ENCODE peak calls at places on chromosome 12, in nine cellular contexts. Q, O, K, V, T, X, Z, C and S are unnamed samples.

GRCh38 chr12:89882051-89882450 is 173.4 kb upstream of the ATP2B1 start:
- DNase-seq in O (no peak), T (no peak), Q (no peak), V (no peak), K (no peak), C (no peak), X (no peak), Z (peak; percentile 50), S (no peak)

GRCh38 chr12:12745576-12746211 is 28.5 kb downstream of the CDKN1B start:
- DNase-seq in V (no peak), Q (no peak), X (no peak), O (no peak), C (no peak), Z (peak; percentile 45), T (no peak), K (no peak), S (no peak)

GRCh38 chr12:47829584-47829983 is 9.9 kb upstream of the HDAC7 start:
- DNase-seq in K (no peak), C (no peak), T (no peak), V (no peak), Z (no peak), X (no peak), O (no peak), Q (no peak), S (no peak)

GRCh38 chr12:105409881-105410471 is 79.5 kb downstream of the C12orf75 start:
- DNase-seq in Q (peak; percentile 48), V (no peak), O (no peak), T (peak; percentile 73), X (no peak), Z (peak; percentile 36), K (peak; percentile 26), C (no peak), S (peak; percentile 62)

GRCh38 chr12:65318186-65318685 is 39.8 kb downstream of the MSRB3 start:
- DNase-seq in C (no peak), V (no peak), Q (no peak), Z (no peak), O (no peak), X (no peak), K (no peak), T (peak; percentile 26), S (no peak)

GRCh38 chr12:65232490-65233077 is 45.9 kb upstream of the MSRB3 start:
- DNase-seq in Q (no peak), O (no peak), V (no peak), K (no peak), X (no peak), C (no peak), Z (peak; percentile 15), T (peak; percentile 52), S (no peak)

GRCh38 chr12:6691473-6691872 is 2.3 kb upstream of the ZNF384 start:
- DNase-seq in V (no peak), T (no peak), X (no peak), Z (peak; percentile 37), C (no peak), O (no peak), K (no peak), Q (no peak), S (no peak)

GRCh38 chr12:58914457-58914856 is 5.8 kb downstream of the LRIG3 start:
- DNase-seq in C (no peak), O (no peak), Q (no peak), X (no peak), T (no peak), Z (no peak), V (no peak), K (no peak), S (no peak)

GRCh38 chr12:520119-520518 is 60.4 kb downstream of the B4GALNT3 start:
- DNase-seq in K (no peak), C (no peak), X (no peak), O (no peak), Z (no peak), V (no peak), T (no peak), Q (no peak), S (no peak)

GRCh38 chr12:131699434-131699833 is 11.5 kb upstream of the SFSWAP start:
- DNase-seq in K (no peak), C (no peak), Z (no peak), Q (no peak), O (no peak), V (no peak), T (no peak), X (no peak), S (no peak)

GRCh38 chr12:24903305-24904088 is 45.4 kb downstream of the BCAT1 start:
- DNase-seq in C (no peak), O (no peak), X (no peak), K (no peak), V (no peak), Q (no peak), Z (no peak), T (no peak), S (no peak)

GRCh38 chr12:115507951-115508722 is 769.4 kb downstream of the MED13L start:
- DNase-seq in X (no peak), V (no peak), C (peak; percentile 84), K (no peak), Q (no peak), Z (no peak), T (no peak), O (peak; percentile 97), S (no peak)

GRCh38 chr12:96051756-96052155 is 16.4 kb upstream of the LTA4H start:
- DNase-seq in Q (no peak), V (no peak), O (no peak), C (no peak), Z (no peak), K (no peak), X (no peak), T (no peak), S (no peak)

GRCh38 chr12:65825573-65826512 is 1.6 kb downstream of the HMGA2 start:
- DNase-seq in Q (no peak), Z (peak; percentile 53), C (peak; percentile 67), T (peak; percentile 71), K (peak; percentile 45), V (peak; percentile 69), O (peak; percentile 58), X (no peak), S (no peak)

GRCh38 chr12:122162976-122163375 is 11.0 kb downstream of the IL31 start:
- DNase-seq in O (no peak), Q (no peak), K (no peak), X (no peak), T (no peak), Z (no peak), V (no peak), C (no peak), S (no peak)

GRCh38 chr12:104243971-104244370 is 28.4 kb downstream of the TXNRD1 start:
- DNase-seq in X (no peak), C (no peak), Q (no peak), V (no peak), O (no peak), K (no peak), T (no peak), Z (no peak), S (no peak)

GRCh38 chr12:28083816-28084678 is 106.2 kb upstream of the CCDC91 start:
- DNase-seq in X (no peak), Z (no peak), T (no peak), O (no peak), Q (peak; percentile 43), V (no peak), C (no peak), K (no peak), S (no peak)

GRCh38 chr12:109944561-109944960 is 44.5 kb downstream of the TCHP start:
- DNase-seq in V (no peak), X (no peak), Z (no peak), O (no peak), Q (no peak), T (no peak), K (no peak), C (no peak), S (no peak)
- TF ChIP-seq CTCF in V (no peak), X (no peak), Z (no peak), O (no peak), Q (no peak), T (no peak), K (no peak), C (no peak), S (no peak)

GRCh38 chr12:107522692-107523477 is 162.7 kb upstream of the PWP1 start:
- DNase-seq in V (no peak), Q (no peak), T (peak; percentile 15), X (no peak), O (peak; percentile 72), C (peak; percentile 65), Z (no peak), K (no peak), S (no peak)
- TF ChIP-seq CTCF in V (no peak), Q (no peak), T (peak; percentile 42), X (peak; percentile 46), O (peak; percentile 76), C (peak; percentile 48), Z (no peak), K (no peak), S (no peak)

DNA sequence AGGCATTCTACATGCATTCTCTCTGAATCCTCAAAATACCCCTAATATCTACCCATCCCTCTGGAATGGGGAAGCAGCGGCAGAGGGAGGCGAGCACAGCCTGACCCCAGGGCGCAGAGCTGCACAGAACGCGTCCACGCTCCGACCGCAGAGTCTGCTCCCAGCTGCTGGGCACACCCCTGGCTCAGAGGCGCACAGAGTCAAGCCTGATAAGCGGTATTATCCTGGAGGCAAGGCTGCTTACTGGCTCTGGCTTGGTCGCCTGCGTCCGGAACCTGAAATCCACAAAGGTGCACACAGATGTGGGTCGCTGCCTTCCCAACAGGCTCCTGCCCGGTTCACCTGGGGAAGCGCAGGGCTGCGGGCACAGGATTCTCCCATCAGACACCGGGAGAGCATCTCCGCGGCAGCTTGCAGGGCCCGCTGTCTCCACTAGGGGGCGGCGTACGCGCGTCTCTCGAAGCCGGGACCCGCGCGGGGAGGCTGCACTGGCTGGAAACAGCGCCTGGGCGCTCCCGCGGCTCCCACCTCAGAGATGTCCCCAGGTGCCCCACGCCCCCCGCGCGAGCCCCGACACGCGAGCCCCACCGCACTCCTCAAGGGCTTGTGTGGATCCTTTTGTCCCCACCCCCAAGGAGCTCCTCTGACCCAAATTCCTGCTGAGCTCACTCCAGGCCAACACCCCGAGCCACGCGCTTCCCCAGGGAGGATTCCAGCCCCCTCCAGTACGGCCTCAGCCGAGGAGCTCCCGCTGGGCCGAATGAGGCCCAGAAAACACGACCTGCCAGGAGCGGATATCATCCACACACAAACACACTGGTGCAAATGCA is 120.1 kb upstream of the FZD10 start:
- DNase-seq in T (no peak), O (peak; percentile 88), Z (no peak), Q (no peak), X (no peak), C (peak; percentile 68), V (no peak), K (no peak), S (no peak)
- TF ChIP-seq CTCF in T (peak; percentile 55), O (peak; percentile 98), Z (no peak), Q (peak; percentile 45), X (peak; percentile 43), C (peak; percentile 75), V (peak; percentile 69), K (peak; percentile 64), S (peak; percentile 38)

GRCh38 chr12:81639196-81639595 is 120.0 kb downstream of the PPFIA2 start:
- DNase-seq in X (no peak), C (no peak), Z (peak; percentile 63), T (no peak), V (no peak), O (no peak), Q (no peak), K (no peak), S (no peak)

DNA sequence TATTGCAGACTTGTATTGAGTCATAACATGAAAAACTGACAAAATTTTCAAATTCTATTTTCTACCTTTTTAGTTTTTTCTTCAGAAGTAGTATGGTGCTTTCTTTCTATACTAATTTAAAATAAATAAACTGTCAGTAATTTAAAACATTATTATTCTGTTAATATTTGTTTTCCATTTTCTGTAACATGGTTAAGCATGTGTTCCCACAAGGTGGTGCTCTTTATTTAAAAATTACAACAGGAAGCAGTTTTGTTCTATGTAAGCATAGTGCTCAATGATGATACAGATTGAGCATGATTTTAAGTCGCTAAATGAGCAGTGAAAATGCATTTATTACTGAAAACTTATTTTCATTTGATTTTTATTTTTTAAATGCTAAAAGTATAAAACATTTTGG is 114.6 kb downstream of the PPFIA2 start:
- DNase-seq in C (no peak), Z (peak; percentile 42), K (no peak), O (no peak), X (no peak), T (peak; percentile 65), Q (no peak), V (no peak), S (no peak)
- TF ChIP-seq CTCF in C (no peak), Z (peak; percentile 51), K (peak; percentile 48), O (peak; percentile 79), X (peak; percentile 17), T (peak; percentile 70), Q (peak; percentile 24), V (peak; percentile 44), S (peak; percentile 60)